ENCODE peak calls at places on chromosomes 12 and 14, in four cellular contexts. O is A549; V is activated B cell treated with CpG ODN at 0.5 μM for 24 hours; C is stimulated activated CD4-positive, alpha-beta T cell treated with anti-CD3 and anti-CD28 coated beads, Interleukin-2, amount 100 ng/mL, for 24 hours. I is an unnamed sample.

GRCh38 chr12:107748472-107748871 is 12.5 kb downstream of the PRDM4 start:
- DNase-seq in O (no peak), V (no peak), C (no peak), I (no peak)

GRCh38 chr12:93968928-93969327 is 179.4 kb upstream of the PLXNC1 start:
- DNase-seq in V (no peak), O (no peak), C (no peak), I (no peak)

GRCh38 chr14:69672372-69672771 is 61.0 kb downstream of the SUSD6 start:
- DNase-seq in V (no peak), C (no peak), O (no peak), I (peak; percentile 56)

GRCh38 chr12:81078469-81079196 is 754 bp downstream of the ACSS3 start:
- DNase-seq in V (no peak), C (no peak), O (no peak), I (no peak)

GRCh38 chr12:11749943-11750690 is 100.6 kb downstream of the ETV6 start:
- DNase-seq in C (no peak), O (no peak), V (no peak), I (no peak)

GRCh38 chr14:68636597-68636996 is 156.3 kb downstream of the ZFP36L1 start:
- DNase-seq in O (no peak), V (no peak), C (no peak), I (no peak)

GRCh38 chr12:55092579-55092978 is 33.6 kb upstream of the OR9K2 start:
- DNase-seq in C (no peak), V (no peak), O (no peak), I (no peak)

GRCh38 chr12:13924286-13924685 is 57.1 kb downstream of the GRIN2B start:
- DNase-seq in O (no peak), V (no peak), C (no peak), I (no peak)

GRCh38 chr14:75859746-75860145 is 122.0 kb downstream of the TGFB3 start:
- DNase-seq in C (no peak), V (no peak), O (no peak), I (no peak)

GRCh38 chr14:94945615-94946014 is 175.7 kb upstream of the GSC start:
- DNase-seq in C (no peak), O (no peak), V (no peak), I (no peak)